ENCODE peak calls at places on chromosomes 3 and 15, in five cellular contexts. N, R, C, O and V are unnamed samples.

GRCh38 chr3:47318921-47319320 is 36.2 kb downstream of the KLHL18 start:
- DNase-seq in R (peak), O (no peak), C (no peak), N (no peak), V (no peak)

GRCh38 chr15:37031198-37031597 is 69.2 kb downstream of the MEIS2 start:
- DNase-seq in R (peak), O (no peak), N (no peak), C (no peak), V (no peak)

GRCh38 chr3:52400275-52400793 is 44.6 kb downstream of the SEMA3G start:
- DNase-seq in C (no peak), N (no peak), R (no peak), O (no peak), V (no peak)

GRCh38 chr3:10883478-10884234 is 67.6 kb downstream of the SLC6A11 start:
- DNase-seq in O (no peak), N (peak), R (no peak), C (no peak), V (no peak)

GRCh38 chr15:58568157-58568571 is 136.4 kb downstream of the LIPC start:
- DNase-seq in O (no peak), N (no peak), C (no peak), R (no peak), V (no peak)

GRCh38 chr3:179750720-179751328 is 98.0 kb downstream of the USP13 start:
- DNase-seq in O (no peak), C (no peak), R (peak), N (no peak), V (no peak)

GRCh38 chr3:64163019-64163754 is 62.1 kb downstream of the PRICKLE2 start:
- DNase-seq in N (no peak), C (no peak), R (no peak), O (no peak), V (no peak)

GRCh38 chr15:57064033-57064432 is 145.6 kb downstream of the TCF12 start:
- DNase-seq in C (no peak), O (no peak), R (no peak), N (no peak), V (no peak)

GRCh38 chr15:60299452-60300047 is 98.2 kb downstream of the ANXA2 start:
- DNase-seq in R (no peak), O (peak), N (no peak), C (no peak), V (no peak)

GRCh38 chr3:59578129-59578528 is 528.3 kb upstream of the CFAP20DC start:
- DNase-seq in C (no peak), O (no peak), R (no peak), N (no peak), V (no peak)

GRCh38 chr15:96170616-96171270 is 159.8 kb upstream of the NR2F2 start:
- DNase-seq in C (no peak), N (no peak), R (peak), O (peak), V (no peak)

GRCh38 chr15:96171271-96171739 is 159.2 kb upstream of the NR2F2 start:
- DNase-seq in N (no peak), O (peak), R (no peak), C (no peak), V (peak)

GRCh38 chr15:96166223-96167200 is 164.0 kb upstream of the NR2F2 start:
- DNase-seq in C (no peak), O (no peak), N (peak), R (no peak), V (no peak)

GRCh38 chr15:96177279-96177678 is 153.2 kb upstream of the NR2F2 start:
- DNase-seq in C (no peak), N (no peak), O (no peak), R (no peak), V (no peak)

DNA sequence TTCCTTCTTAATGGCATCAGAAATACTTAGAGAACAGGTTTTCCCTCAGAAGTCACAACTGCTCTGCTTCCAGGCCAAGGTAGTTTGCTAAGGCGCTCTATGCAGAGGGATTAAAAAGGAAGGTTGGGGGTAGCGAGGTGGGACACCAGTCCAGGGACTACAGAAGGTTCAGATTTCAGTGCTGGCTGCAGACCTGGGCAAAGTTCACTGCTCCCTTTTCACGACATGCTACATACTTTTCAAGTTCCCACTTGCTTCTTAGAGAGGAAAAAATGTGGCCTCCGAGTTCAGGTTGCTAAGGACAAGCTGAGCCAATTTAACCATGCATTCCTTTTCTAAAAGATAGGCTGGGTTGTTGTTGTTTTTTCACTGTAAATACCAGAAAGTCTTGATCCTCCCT is 158.7 kb upstream of the NR2F2 start:
- DNase-seq in N (peak), R (peak), C (no peak), O (no peak), V (peak)
- H3K27ac ChIP-seq in N (peak), R (peak), C (no peak), O (peak), V (peak)

GRCh38 chr3:153050978-153051377 is 111.0 kb upstream of the RAP2B start:
- DNase-seq in N (no peak), R (no peak), O (no peak), C (no peak), V (no peak)
- H3K27ac ChIP-seq in N (no peak), R (peak), O (no peak), C (no peak), V (no peak)

GRCh38 chr3:73490453-73491311 is 134.1 kb downstream of the PDZRN3 start:
- DNase-seq in C (no peak), R (no peak), N (no peak), O (peak), V (peak)
- H3K27ac ChIP-seq in C (peak), R (peak), N (no peak), O (peak), V (no peak)

GRCh38 chr3:31924628-31925270 is 56.3 kb downstream of the OSBPL10 start:
- DNase-seq in C (no peak), O (no peak), N (no peak), R (no peak), V (no peak)

GRCh38 chr3:31921833-31922232 is 59.2 kb downstream of the OSBPL10 start:
- DNase-seq in O (no peak), R (no peak), C (no peak), N (no peak), V (no peak)

GRCh38 chr3:31920310-31920709 is 60.8 kb downstream of the OSBPL10 start:
- DNase-seq in R (no peak), O (no peak), N (no peak), C (no peak), V (no peak)

GRCh38 chr3:31925271-31925630 is 55.8 kb downstream of the OSBPL10 start:
- DNase-seq in R (no peak), C (no peak), O (no peak), N (no peak), V (no peak)

DNA sequence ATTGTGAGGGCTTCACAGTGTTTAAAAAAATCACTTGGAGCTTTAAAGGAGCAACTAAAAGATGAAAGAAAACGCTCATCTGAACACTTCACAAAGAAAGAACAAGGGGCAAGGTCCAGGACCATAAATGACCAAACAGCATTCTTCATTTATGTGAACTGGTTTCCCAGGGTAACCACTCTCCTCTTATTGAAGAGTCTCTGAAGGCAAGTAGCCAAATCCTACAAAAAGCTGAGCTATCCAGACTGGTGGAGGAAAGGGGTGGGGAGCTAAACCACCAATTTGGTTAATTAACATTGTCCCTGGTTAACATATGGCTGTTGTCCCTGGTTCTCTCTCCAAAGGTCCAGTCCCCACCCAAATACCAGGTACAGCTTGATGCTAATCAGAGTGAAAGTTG is 58.1 kb downstream of the OSBPL10 start:
- DNase-seq in R (no peak), C (no peak), O (no peak), N (no peak), V (no peak)
- H3K27ac ChIP-seq in R (no peak), C (no peak), O (no peak), N (no peak), V (no peak)

DNA sequence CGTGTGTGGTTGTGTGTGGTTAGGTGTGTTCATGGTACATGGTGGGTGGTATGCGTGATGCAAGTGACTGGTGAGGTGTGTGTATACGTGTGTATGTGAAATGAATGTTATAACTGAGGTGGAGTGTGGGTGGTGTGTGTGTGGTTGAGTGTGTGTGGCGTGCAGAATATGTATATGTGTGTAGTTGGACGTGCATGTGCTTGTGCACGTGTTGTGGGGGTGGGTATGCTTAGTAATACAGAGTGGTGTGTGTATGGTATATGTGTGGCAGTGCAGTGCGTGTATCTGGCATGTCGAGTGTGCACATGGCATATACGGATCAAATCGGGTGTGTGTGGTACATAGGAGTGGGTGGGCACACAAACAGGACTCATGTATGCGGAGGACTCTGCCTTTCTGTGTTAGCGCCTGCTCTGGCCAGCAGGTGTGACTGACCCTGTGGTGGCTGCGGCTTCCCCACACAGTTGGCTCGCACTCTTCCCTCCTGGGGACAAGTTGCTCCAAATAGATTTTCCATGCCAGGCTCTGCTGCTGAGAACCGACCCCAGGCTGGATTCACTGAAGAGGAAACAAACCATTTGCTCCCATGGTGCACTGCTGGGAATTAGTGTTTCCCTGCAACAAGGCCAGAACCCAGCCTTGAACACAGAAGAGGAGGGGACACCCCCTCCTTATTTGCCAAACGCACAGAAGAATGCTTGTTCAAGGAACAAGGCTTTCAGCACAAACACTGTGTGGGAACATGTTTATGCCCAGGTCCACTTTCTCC is 1.2 kb upstream of the C3orf70 start:
- DNase-seq in O (no peak), N (no peak), R (no peak), C (no peak), V (no peak)
- H3K27ac ChIP-seq in O (no peak), N (peak), R (no peak), C (no peak), V (no peak)

DNA sequence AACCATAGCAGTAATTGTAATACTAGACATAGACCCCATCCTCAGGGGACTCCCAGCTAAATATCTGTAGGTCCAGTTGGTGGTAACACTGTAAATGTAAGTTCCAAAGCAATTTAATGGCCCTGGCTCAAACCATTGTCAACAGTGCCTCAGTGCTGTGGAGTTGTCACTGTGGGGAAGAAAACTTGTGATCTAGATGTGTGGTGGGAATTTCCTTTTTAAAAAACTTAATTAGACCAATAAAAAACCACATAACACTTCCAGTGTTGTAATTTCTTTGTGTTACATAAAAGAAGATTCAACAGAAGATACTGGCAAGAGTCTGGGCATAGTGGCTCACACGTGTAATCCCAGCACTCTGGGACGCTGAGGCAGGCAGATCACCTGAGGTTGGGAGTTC is 138.6 kb upstream of the UMPS start:
- DNase-seq in O (no peak), R (no peak), C (no peak), N (no peak), V (no peak)
- H3K27ac ChIP-seq in O (peak), R (no peak), C (no peak), N (no peak), V (peak)

GRCh38 chr15:81291916-81292424 is 32.0 kb downstream of the STARD5 start:
- DNase-seq in C (no peak), R (no peak), N (no peak), O (no peak), V (no peak)
- H3K27ac ChIP-seq in C (no peak), R (no peak), N (no peak), O (no peak), V (no peak)